ENCODE peak calls at places on chromosomes 5 and 9, in five cellular contexts. D is lower leg skin, X is endothelial cell of umbilical vein, M is upper lobe of left lung, I is transverse colon. S is an unnamed sample.

GRCh38 chr9:38298503-38298902 is 94.0 kb upstream of the ALDH1B1 start:
- DNase-seq in M (no peak), I (no peak), X (no peak), D (peak), S (no peak)

GRCh38 chr9:35603506-35603985 is 1.5 kb upstream of the TESK1 start:
- DNase-seq in X (no peak), I (peak), M (peak), D (peak), S (no peak)

GRCh38 chr5:1685076-1685475 is 114.6 kb downstream of the MRPL36 start:
- DNase-seq in M (no peak), I (no peak), D (no peak), X (no peak), S (no peak)

GRCh38 chr9:121732886-121733285 is 81.5 kb downstream of the DAB2IP start:
- DNase-seq in M (peak), X (no peak), D (no peak), I (no peak), S (no peak)

GRCh38 chr5:67747096-67747495 is 468.5 kb upstream of the PIK3R1 start:
- DNase-seq in I (no peak), D (no peak), M (no peak), X (no peak), S (no peak)

GRCh38 chr9:11457809-11458785 is 845.3 kb upstream of the PTPRD start:
- DNase-seq in I (no peak), M (no peak), X (no peak), D (no peak), S (no peak)

GRCh38 chr5:56833325-56833724 is 18.0 kb downstream of the MAP3K1 start:
- DNase-seq in D (no peak), I (no peak), M (no peak), X (no peak), S (no peak)

GRCh38 chr9:129932303-129933151 is 97.3 kb downstream of the USP20 start:
- DNase-seq in D (peak), I (no peak), M (no peak), X (peak), S (no peak)

DNA sequence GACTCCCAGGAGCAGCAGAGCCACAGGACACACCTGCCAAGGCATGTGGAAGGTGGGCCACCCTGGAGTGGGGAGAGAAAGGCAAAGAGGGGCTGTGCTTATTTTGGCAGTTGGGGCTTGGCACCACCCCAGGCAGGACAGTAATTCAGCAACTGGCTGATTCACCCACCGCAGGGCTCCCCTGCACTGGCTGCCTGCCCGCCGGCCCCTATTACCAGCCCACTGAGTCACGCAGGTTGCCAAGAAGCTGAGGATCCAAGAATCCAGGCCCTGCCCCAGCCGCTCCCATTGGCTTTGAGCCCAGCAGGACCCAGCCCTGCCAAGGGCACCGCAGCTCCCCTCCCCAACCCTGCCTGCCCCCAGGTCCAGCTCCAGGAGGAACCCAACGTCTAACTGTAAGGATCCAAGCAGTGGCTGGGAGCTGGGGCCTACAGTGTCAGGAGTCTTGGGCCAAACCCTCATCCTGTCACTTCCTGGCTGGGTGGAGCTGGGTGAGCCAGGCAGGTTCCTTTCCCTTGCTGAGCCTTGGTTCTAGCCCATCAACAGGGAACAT is 14.2 kb upstream of the RALGDS start:
- DNase-seq in I (peak), D (peak), X (peak), M (peak), S (peak)
- TF ChIP-seq POLR2A in I (peak), D (no peak), X (no peak), M (no peak), S (no peak)

GRCh38 chr5:34475249-34475966 is 180.7 kb upstream of the RAI14 start:
- DNase-seq in I (no peak), M (no peak), D (no peak), X (no peak), S (no peak)
- TF ChIP-seq POLR2A in I (no peak), M (no peak), D (no peak), X (no peak), S (no peak)

GRCh38 chr9:95875305-95876137 is at the start of gene ERCC6L2:
- DNase-seq in X (peak), M (peak), D (peak), I (peak), S (peak)
- TF ChIP-seq POLR2A in X (peak), M (peak), D (no peak), I (peak), S (peak)

GRCh38 chr5:131252824-131253171 is 11.1 kb upstream of the CDC42SE2 start:
- DNase-seq in D (peak), X (peak), I (peak), M (peak), S (no peak)
- TF ChIP-seq POLR2A in D (no peak), X (no peak), I (peak), M (no peak), S (no peak)

GRCh38 chr5:181191526-181192336 is 13.3 kb downstream of the TRIM7 start:
- DNase-seq in M (peak), D (peak), I (peak), X (peak), S (peak)
- TF ChIP-seq POLR2A in M (peak), D (no peak), I (peak), X (peak), S (peak)

GRCh38 chr9:126516561-126516935 is 97.2 kb upstream of the LMX1B start:
- DNase-seq in M (no peak), X (no peak), I (no peak), D (no peak), S (no peak)

GRCh38 chr9:126513159-126514036 is 100.3 kb upstream of the LMX1B start:
- DNase-seq in D (no peak), X (no peak), I (no peak), M (no peak), S (no peak)

GRCh38 chr9:126514037-126514821 is 99.5 kb upstream of the LMX1B start:
- DNase-seq in X (peak), D (peak), M (peak), I (peak), S (peak)

GRCh38 chr9:126515873-126516505 is 97.7 kb upstream of the LMX1B start:
- DNase-seq in D (no peak), X (no peak), M (no peak), I (no peak), S (no peak)

DNA sequence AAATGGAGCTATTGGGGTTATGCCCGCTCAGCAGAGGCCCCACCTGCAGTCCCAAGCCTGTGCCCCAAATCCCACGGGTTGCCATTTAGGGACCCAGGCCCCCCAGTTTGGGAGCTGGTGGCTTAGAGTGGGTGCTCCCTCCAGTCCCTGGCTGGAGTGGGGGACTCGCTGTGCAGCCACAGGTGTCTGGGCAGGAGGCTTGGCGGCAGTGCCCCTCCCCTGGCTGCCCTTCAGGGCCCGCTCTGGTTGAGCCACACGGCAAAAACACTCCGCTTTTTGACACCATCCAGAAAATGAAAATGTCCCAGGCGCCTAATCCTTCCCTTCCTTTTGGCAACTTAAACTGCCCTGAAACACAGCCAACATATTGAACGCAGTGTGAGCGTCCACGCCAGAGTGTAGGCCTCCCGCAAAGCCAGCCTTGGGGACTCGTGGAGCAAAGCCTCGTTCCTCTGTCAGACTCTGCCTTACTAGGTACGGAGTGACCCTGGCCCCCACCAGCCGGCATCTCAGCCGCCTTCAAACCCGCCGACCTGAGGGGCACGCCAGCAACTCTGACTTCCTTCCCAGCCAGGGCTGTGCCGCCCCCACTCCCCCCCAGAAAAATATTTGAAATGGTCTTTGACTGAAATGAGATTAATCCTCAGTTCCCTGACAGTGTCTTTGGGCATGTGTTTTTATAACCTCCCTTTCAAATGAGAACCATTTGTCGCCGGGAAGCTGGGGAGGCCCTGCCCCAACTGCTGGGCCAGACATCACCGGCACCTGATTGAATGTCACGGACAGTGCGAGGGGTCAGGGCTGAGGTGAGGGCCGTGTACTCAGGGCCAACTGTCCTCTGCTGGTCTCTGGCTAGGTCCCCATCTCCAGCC is 98.5 kb upstream of the LMX1B start:
- DNase-seq in X (no peak), M (no peak), D (peak), I (no peak), S (no peak)
- TF ChIP-seq POLR2A in X (no peak), M (no peak), D (no peak), I (no peak), S (no peak)

GRCh38 chr9:76153372-76153771 is 240.9 kb downstream of the RFK start:
- DNase-seq in X (no peak), D (no peak), M (no peak), I (no peak), S (no peak)

GRCh38 chr9:76155361-76155760 is 238.9 kb downstream of the RFK start:
- DNase-seq in X (no peak), D (no peak), M (no peak), I (no peak), S (no peak)

GRCh38 chr9:76150016-76150415 is 244.2 kb downstream of the RFK start:
- DNase-seq in I (no peak), X (no peak), D (no peak), M (no peak), S (no peak)

GRCh38 chr9:76151267-76151666 is 243.0 kb downstream of the RFK start:
- DNase-seq in X (no peak), D (no peak), M (no peak), I (no peak), S (no peak)

DNA sequence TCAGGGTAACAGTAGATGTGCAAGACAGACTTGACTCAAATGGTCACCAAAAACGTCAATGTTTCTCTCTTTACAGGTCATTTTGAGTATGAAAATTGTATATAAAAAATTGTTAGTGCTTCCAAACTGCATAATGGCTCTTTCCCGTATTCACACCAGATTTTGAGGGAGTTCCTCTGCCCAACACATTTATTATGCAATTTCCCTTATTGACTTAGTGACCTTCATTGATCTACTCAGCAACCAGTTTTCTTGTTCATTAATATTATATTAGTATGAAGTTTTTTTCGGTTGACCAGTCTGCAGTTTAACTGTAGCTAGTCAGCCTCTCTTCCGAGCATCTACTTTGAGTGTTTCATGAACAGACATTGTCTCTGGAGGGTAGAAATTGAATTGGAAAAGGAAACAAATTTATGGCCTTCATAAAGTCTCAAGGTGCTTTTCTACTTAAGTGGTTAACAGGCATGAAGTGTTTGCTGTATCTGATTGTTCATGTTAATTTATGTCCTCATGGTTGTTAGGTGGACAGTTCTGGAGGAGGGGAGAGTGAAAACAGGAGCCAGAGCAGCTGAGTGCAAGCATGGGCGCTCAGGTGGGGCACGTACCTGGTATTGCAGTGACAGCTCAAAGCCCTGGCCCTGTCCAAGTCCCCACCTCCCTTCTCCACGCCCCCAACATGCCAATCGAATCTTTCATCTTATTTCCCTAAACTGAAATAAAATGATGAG is 240.2 kb downstream of the RFK start:
- DNase-seq in D (no peak), I (peak), X (no peak), M (no peak), S (no peak)
- TF ChIP-seq POLR2A in D (no peak), I (no peak), X (no peak), M (no peak), S (no peak)

GRCh38 chr9:89325733-89326132 is 7.4 kb downstream of the SECISBP2 start:
- DNase-seq in X (no peak), I (no peak), M (no peak), D (no peak), S (no peak)

GRCh38 chr9:89328064-89328463 is 9.8 kb downstream of the SECISBP2 start:
- DNase-seq in M (no peak), I (no peak), D (no peak), X (no peak), S (no peak)

GRCh38 chr9:89318123-89319014 is at the start of gene SECISBP2:
- DNase-seq in M (peak), X (peak), D (peak), I (peak), S (peak)

GRCh38 chr9:89319015-89319905 is 960 bp downstream of the SECISBP2 start:
- DNase-seq in I (no peak), X (no peak), M (no peak), D (no peak), S (no peak)

GRCh38 chr9:89323257-89323841 is 5.0 kb downstream of the SECISBP2 start:
- DNase-seq in I (no peak), X (no peak), D (no peak), M (no peak), S (no peak)
- TF ChIP-seq POLR2A in I (no peak), X (no peak), D (no peak), M (no peak), S (no peak)

S was measured in H54.